ENCODE peak calls at places on chromosome 21, in six cellular contexts. O is WTC11, I is HCT116, Z is K562, D is GM12878, R is HepG2. W is an unnamed sample.

GRCh38 chr21:32733356-32733755 is 5.5 kb upstream of the SYNJ1 start:
- DNase-seq in O (no peak), I (no peak), Z (no peak), D (no peak), R (no peak), W (no peak)

GRCh38 chr21:30232011-30232410 is 16.1 kb upstream of the CLDN8 start:
- DNase-seq in O (no peak), I (no peak), Z (no peak), D (no peak), R (no peak), W (no peak)

GRCh38 chr21:8997011-8997440 is 1524.4 kb upstream of the TPTE start:
- DNase-seq in O (no peak), I (no peak), Z (no peak), D (no peak), R (peak), W (no peak)

GRCh38 chr21:35578831-35579470 is 481.4 kb downstream of the SETD4 start:
- DNase-seq in O (no peak), I (no peak), Z (no peak), D (no peak), R (peak), W (no peak)

GRCh38 chr21:24829397-24829796 is 777.9 kb downstream of the MRPL39 start:
- DNase-seq in O (no peak), I (no peak), Z (no peak), D (no peak), R (no peak), W (no peak)

GRCh38 chr21:41877901-41878830 is 978 bp downstream of the PRDM15 start:
- DNase-seq in O (peak), I (no peak), Z (peak), D (no peak), R (no peak), W (no peak)

GRCh38 chr21:32545948-32546441 is 39.3 kb downstream of the TCP10L start:
- DNase-seq in O (no peak), I (no peak), Z (peak), D (no peak), R (no peak), W (no peak)

GRCh38 chr21:35096959-35097358 is 47.9 kb upstream of the RUNX1 start:
- DNase-seq in O (no peak), I (no peak), Z (no peak), D (no peak), R (no peak), W (no peak)

GRCh38 chr21:42214921-42215320 is 4.0 kb upstream of the ABCG1 start:
- DNase-seq in O (no peak), I (no peak), Z (no peak), D (no peak), R (no peak), W (no peak)

GRCh38 chr21:30257773-30258172 is 25.0 kb downstream of the KRTAP24-1 start:
- DNase-seq in O (peak), I (no peak), Z (peak), D (no peak), R (no peak), W (no peak)

GRCh38 chr21:38134084-38134873 is 122.5 kb upstream of the KCNJ15 start:
- DNase-seq in O (no peak), I (no peak), Z (no peak), D (no peak), R (no peak), W (no peak)

GRCh38 chr21:25561668-25562641 is 45.3 kb downstream of the MRPL39 start:
- DNase-seq in O (peak), I (no peak), Z (no peak), D (peak), R (no peak), W (peak)

GRCh38 chr21:42400525-42400924 is 3.2 kb upstream of the UBASH3A start:
- DNase-seq in O (no peak), I (no peak), Z (no peak), D (peak), R (no peak), W (no peak)

GRCh38 chr21:33443174-33443573 is 36.6 kb downstream of the TMEM50B start:
- DNase-seq in O (no peak), I (no peak), Z (no peak), D (no peak), R (no peak), W (no peak)

GRCh38 chr21:31529406-31529805 is 130.1 kb upstream of the SOD1 start:
- DNase-seq in O (no peak), I (no peak), Z (no peak), D (no peak), R (no peak), W (no peak)

GRCh38 chr21:26513212-26513611 is 59.9 kb downstream of the CYYR1 start:
- DNase-seq in O (no peak), I (no peak), Z (no peak), D (no peak), R (no peak), W (no peak)

GRCh38 chr21:35324372-35325220 is 275.5 kb upstream of the RUNX1 start:
- DNase-seq in O (no peak), I (no peak), Z (no peak), D (no peak), R (no peak), W (no peak)

GRCh38 chr21:41247561-41247968 is 69.0 kb upstream of the FAM3B start:
- DNase-seq in O (no peak), I (no peak), Z (no peak), D (no peak), R (peak), W (no peak)

GRCh38 chr21:25518491-25518911 is 88.8 kb downstream of the MRPL39 start:
- DNase-seq in O (peak), I (no peak), Z (no peak), D (no peak), R (no peak), W (no peak)

GRCh38 chr21:22900511-22900910 is 1902.3 kb downstream of the NCAM2 start:
- DNase-seq in O (no peak), I (no peak), Z (no peak), D (no peak), R (no peak), W (no peak)

GRCh38 chr21:41726970-41727783 is 39.7 kb downstream of the RIPK4 start:
- DNase-seq in O (no peak), I (peak), Z (no peak), D (no peak), R (peak), W (no peak)

GRCh38 chr21:21751286-21751685 is 753.1 kb downstream of the NCAM2 start:
- DNase-seq in O (no peak), I (no peak), Z (no peak), D (no peak), R (no peak), W (no peak)

GRCh38 chr21:41358193-41359166 is 3.3 kb upstream of the MX2 start:
- DNase-seq in O (no peak), I (no peak), Z (no peak), D (no peak), R (no peak), W (no peak)

GRCh38 chr21:35649186-35649585 is 411.1 kb downstream of the SETD4 start:
- DNase-seq in O (no peak), I (no peak), Z (no peak), D (no peak), R (no peak), W (no peak)

GRCh38 chr21:32352556-32352955 is 40.3 kb downstream of the URB1 start:
- DNase-seq in O (no peak), I (no peak), Z (no peak), D (no peak), R (no peak), W (no peak)

GRCh38 chr21:40846057-40846456 is 901 bp downstream of the DSCAM start:
- DNase-seq in O (no peak), I (no peak), Z (no peak), D (no peak), R (no peak), W (no peak)

DNA sequence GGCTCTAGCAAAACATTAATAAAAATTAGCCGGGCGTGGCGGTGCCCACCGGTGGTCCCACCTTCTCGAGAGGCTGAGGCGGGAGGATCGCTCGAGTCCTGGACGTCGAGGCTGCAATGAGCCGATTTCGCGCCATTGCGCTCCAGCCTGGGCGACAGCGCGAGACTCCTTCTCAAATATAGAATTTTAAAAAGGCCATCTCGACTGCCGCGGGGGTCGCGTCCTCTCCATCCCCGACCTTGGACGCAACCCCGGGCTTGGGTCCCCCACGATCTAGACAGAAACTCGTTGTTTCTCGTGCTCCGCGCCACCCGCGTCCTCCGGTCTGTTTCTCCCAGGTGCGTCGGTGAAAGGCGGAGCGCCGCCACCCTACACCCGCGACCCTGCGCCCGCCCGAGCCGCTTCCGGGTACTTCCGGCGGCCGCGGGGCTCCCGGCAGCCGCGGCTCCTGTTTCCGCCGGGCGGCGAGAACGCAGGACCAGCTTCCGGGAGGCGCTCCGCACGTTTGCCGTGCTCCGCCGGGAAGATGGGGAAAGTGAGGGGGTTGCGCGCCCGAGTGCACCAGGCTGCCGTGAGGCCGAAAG is at the start of gene SLX9:
- DNase-seq in O (peak), I (peak), Z (peak), D (no peak), R (peak), W (peak)
- TF ChIP-seq ATF3 in O (no peak), I (no peak), Z (no peak), D (no peak), R (peak), W (no peak)

GRCh38 chr21:17554619-17555472 is 42.0 kb downstream of the CXADR start:
- DNase-seq in O (no peak), I (no peak), Z (no peak), D (no peak), R (peak), W (no peak)
- TF ChIP-seq ATF3 in O (no peak), I (no peak), Z (no peak), D (no peak), R (no peak), W (no peak)

GRCh38 chr21:14630556-14631069 is 84.5 kb upstream of the SAMSN1 start:
- DNase-seq in O (no peak), I (no peak), Z (no peak), D (no peak), R (no peak), W (no peak)
- TF ChIP-seq ATF3 in O (no peak), I (no peak), Z (peak), D (no peak), R (no peak), W (no peak)

DNA sequence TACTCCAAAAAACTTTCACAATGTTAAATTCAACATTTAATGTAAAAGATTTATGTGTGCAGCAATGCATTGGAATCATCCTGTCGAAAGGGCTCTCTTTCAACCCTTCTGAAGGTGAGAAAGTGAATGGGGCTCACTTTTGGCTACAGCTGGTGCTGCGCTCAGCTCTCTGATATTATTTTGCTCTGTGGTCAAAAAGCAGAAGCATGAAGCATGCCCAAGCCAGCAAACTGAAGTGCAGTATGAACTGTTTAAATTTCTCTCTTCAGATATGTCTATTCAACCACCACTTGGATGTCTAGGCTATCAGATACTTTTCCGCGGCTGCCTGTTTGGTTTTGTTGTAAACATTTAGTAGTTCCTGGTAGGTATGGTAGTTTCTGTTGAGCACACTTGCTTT is 216.8 kb upstream of the TMPRSS15 start:
- DNase-seq in O (no peak), I (no peak), Z (no peak), D (no peak), R (no peak), W (no peak)
- TF ChIP-seq ATF3 in O (no peak), I (no peak), Z (no peak), D (no peak), R (no peak), W (no peak)

GRCh38 chr21:46150073-46150472 is 5.3 kb downstream of the FTCD start:
- DNase-seq in O (peak), I (no peak), Z (no peak), D (no peak), R (no peak), W (no peak)
- TF ChIP-seq ATF3 in O (no peak), I (no peak), Z (no peak), D (no peak), R (no peak), W (no peak)

DNA sequence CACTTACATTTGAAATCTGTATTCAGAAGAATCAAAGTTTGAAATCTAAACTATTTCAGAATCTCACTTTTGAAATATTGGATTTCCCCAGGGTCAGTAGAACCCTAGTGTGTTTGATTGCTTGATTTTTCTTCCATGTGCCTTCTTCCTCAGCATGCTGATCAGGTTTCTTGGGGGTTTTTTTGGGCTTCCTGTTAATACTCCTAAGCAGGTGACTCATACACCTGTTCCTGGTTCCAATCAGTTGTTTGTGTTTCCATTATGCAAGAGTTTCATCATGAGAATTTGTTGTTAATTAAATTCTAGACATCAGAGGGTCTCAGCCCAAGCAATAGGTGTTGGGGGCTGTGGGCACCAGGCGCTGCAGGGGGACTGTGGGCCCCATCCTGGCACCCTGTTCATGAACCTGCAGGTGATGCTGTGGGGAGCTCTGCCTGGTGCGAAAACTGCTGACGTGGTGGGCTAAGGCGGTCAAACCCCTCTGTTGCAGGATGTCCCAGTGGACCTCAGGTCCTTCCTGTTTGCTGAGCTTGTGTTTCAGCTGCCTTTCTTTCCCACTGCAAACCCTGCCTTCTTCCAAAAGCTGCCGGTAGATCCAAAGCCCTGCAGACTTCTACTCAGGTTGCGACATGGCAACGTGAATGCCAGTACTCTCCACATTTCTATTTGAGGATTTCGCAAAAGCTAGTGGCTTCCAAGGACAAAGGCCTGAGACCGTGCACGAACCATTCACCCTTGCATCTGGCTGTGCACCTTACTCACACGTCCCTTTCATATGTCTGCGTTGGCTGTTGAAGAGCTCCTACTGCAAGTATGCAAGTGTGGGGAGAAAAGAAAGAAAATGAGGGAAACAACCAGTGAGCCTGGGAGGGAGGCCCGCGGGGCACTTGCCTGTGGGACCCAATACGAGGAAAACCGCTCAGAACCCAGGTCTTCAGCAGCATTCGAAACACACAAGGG is 6.4 kb upstream of the RRP1 start:
- DNase-seq in O (no peak), I (peak), Z (no peak), D (no peak), R (peak), W (no peak)
- TF ChIP-seq ATF3 in O (no peak), I (no peak), Z (peak), D (no peak), R (no peak), W (no peak)

GRCh38 chr21:15472108-15472507 is 257.7 kb upstream of the USP25 start:
- DNase-seq in O (no peak), I (no peak), Z (no peak), D (no peak), R (no peak), W (no peak)
- TF ChIP-seq ATF3 in O (no peak), I (no peak), Z (no peak), D (no peak), R (no peak), W (no peak)

GRCh38 chr21:36701912-36702621 is 3.2 kb downstream of the SIM2 start:
- DNase-seq in O (no peak), I (no peak), Z (no peak), D (no peak), R (no peak), W (peak)
- TF ChIP-seq ATF3 in O (no peak), I (no peak), Z (no peak), D (no peak), R (no peak), W (no peak)

GRCh38 chr21:39386194-39386593 is 37.3 kb upstream of the HMGN1 start:
- DNase-seq in O (no peak), I (no peak), Z (no peak), D (no peak), R (peak), W (no peak)

GRCh38 chr21:39387461-39388037 is 38.7 kb upstream of the HMGN1 start:
- DNase-seq in O (peak), I (peak), Z (peak), D (peak), R (peak), W (peak)

GRCh38 chr21:39384674-39385298 is 35.9 kb upstream of the HMGN1 start:
- DNase-seq in O (no peak), I (no peak), Z (no peak), D (no peak), R (peak), W (no peak)

GRCh38 chr21:39386899-39387298 is 38.0 kb upstream of the HMGN1 start:
- DNase-seq in O (no peak), I (no peak), Z (peak), D (no peak), R (no peak), W (no peak)

GRCh38 chr21:39385299-39386145 is 36.6 kb upstream of the HMGN1 start:
- DNase-seq in O (no peak), I (no peak), Z (no peak), D (no peak), R (peak), W (no peak)
- TF ChIP-seq ATF3 in O (no peak), I (no peak), Z (no peak), D (no peak), R (no peak), W (no peak)

GRCh38 chr21:28632718-28633408 is 359.8 kb downstream of the LTN1 start:
- DNase-seq in O (no peak), I (no peak), Z (no peak), D (no peak), R (no peak), W (no peak)
- TF ChIP-seq ATF3 in O (no peak), I (no peak), Z (no peak), D (no peak), R (no peak), W (no peak)

W was measured in H1.